ENCODE peak calls at places on chromosomes 1 and 21, in five cellular contexts. P, M, V, C and U are unnamed samples.

GRCh38 chr1:92923664-92924063 is 37.6 kb downstream of the DIPK1A start:
- DNase-seq in V (no peak), P (no peak), M (no peak), C (no peak), U (no peak)

GRCh38 chr1:34975312-34975711 is 9.8 kb downstream of the TMEM35B start:
- DNase-seq in V (no peak), M (no peak), P (no peak), C (no peak), U (no peak)

GRCh38 chr1:40393173-40393572 is 19.6 kb downstream of the SMAP2 start:
- DNase-seq in V (no peak), P (no peak), C (no peak), M (no peak), U (no peak)

GRCh38 chr1:113905435-113905861 is 322 bp downstream of the DCLRE1B start:
- DNase-seq in P (peak), C (peak), V (no peak), M (no peak), U (peak)

GRCh38 chr21:32193066-32193465 is 85.8 kb downstream of the MIS18A start:
- DNase-seq in C (no peak), M (no peak), V (no peak), P (no peak), U (no peak)

GRCh38 chr1:95084317-95085176 is 11.8 kb upstream of the ALG14 start:
- DNase-seq in P (peak), C (peak), V (no peak), M (peak), U (peak)

GRCh38 chr1:183892351-183892793 is 87.5 kb downstream of the RGL1 start:
- DNase-seq in C (peak), M (no peak), P (no peak), V (no peak), U (no peak)

GRCh38 chr1:118254001-118254400 is 69.0 kb upstream of the SPAG17 start:
- DNase-seq in M (no peak), C (no peak), P (no peak), V (no peak), U (no peak)

GRCh38 chr21:33101300-33102005 is 31.5 kb downstream of the OLIG1 start:
- DNase-seq in P (no peak), M (no peak), C (no peak), V (no peak), U (no peak)

GRCh38 chr1:198756470-198756869 is 117.6 kb downstream of the PTPRC start:
- DNase-seq in M (no peak), C (no peak), P (no peak), V (no peak), U (no peak)

GRCh38 chr1:226730826-226731225 is 8.3 kb downstream of the ITPKB start:
- DNase-seq in C (no peak), P (no peak), M (no peak), V (no peak), U (no peak)

GRCh38 chr1:225694151-225694603 is 41.3 kb upstream of the ENAH start:
- DNase-seq in V (no peak), C (peak), M (peak), P (no peak), U (no peak)

GRCh38 chr21:46227811-46228344 is 696 bp downstream of the LSS start:
- DNase-seq in C (no peak), M (no peak), P (no peak), V (no peak), U (no peak)

GRCh38 chr21:35100351-35100771 is 51.3 kb upstream of the RUNX1 start:
- DNase-seq in P (peak), M (no peak), V (no peak), C (no peak), U (no peak)
- TF ChIP-seq FOXM1 in P (no peak), M (no peak), V (no peak), C (no peak), U (no peak)

DNA sequence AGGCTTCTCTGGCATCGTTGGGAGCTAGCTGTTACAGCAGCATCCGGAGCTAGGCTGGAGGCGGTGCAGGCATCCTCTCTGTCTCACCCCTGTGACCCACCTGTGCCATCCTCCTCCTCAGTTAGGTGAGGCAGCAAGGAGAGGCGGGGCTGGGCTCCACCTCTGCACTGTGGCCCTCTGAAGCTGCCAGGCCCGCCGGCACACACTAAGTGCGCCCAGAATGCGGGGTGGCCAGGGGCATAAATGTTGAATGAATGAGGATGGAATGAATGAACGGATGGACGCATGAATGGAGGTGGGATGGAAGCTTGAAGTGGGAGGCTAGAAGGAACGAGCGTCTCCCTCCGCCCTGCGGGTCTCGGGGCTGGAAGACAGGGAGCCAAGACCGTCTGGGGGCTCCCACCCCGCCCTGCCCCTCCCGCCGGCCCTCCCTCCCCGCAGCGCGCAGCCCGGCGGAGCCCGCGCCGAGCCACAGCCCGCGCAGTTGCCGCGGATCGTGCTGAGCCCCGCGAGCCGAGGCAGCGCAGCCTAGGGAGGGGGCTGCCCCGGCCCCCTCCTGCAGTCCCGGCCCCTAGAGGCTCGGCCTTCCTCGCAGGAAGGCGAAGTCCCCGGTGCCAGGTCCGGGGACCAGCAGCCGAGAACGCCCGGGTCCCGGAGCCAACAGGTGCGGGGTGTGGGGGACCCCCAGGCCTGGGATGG is at the start of gene HCRTR1:
- DNase-seq in V (no peak), P (peak), C (no peak), M (peak), U (peak)
- TF ChIP-seq FOXM1 in V (no peak), P (no peak), C (no peak), M (no peak), U (no peak)

GRCh38 chr1:175530981-175531380 is 212.4 kb downstream of the TNR start:
- DNase-seq in C (no peak), V (no peak), M (no peak), P (no peak), U (no peak)

GRCh38 chr1:175527773-175528172 is 215.6 kb downstream of the TNR start:
- DNase-seq in P (no peak), C (no peak), M (no peak), V (no peak), U (no peak)

GRCh38 chr1:175525222-175525621 is 218.2 kb downstream of the TNR start:
- DNase-seq in P (no peak), M (no peak), C (no peak), V (no peak), U (no peak)

DNA sequence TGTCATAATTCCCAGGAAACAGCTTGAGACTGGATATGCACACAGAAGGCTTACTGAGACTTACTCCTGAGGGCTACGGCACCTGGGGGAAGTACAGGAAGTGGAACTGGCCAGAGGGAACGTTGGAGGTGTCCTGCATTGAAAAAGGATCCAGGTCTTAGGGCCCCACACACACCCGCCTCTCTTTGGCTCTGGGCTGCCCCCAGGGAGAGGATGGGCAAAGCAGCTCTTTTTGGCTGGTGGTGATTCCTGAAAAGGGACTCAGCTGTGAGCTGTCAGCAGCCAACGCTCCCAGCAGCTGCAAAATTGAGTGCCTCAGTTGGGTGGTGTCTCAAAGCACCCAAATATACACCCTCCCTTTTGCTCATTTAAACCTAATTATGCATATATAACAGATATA is 213.2 kb downstream of the TNR start:
- DNase-seq in P (no peak), M (no peak), V (no peak), C (no peak), U (no peak)
- TF ChIP-seq FOXM1 in P (no peak), M (no peak), V (no peak), C (no peak), U (no peak)

DNA sequence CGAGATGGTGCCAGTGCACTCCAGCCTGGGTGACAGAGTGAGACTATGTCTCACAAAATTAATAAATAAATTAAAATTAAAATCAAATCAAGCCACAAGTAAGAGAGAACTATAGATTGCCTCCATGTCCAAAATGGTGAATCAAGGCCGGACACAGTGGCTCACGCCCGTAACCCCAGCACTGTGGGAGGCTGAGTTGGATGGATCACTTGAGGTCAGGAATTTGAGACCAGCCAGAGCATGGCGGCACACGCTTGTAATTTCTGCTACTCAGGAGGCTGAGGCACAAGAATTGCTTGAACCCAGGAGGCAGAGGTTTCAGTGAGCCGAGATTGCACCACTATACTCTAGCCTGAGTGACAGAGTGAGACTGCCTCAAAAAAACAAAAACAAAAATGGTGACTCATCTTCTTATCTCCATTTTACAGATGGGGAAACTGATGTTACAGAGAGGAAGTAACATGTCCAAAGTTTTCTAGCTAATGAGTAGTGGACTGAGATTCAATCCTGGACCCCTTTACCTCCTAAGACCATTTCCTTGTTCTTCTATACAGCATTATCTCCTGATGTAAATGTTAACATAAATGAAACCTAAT is 99.0 kb upstream of the HNRNPU start:
- DNase-seq in M (no peak), V (no peak), P (peak), C (no peak), U (no peak)
- TF ChIP-seq FOXM1 in M (no peak), V (no peak), P (no peak), C (no peak), U (no peak)

GRCh38 chr1:10471411-10472219 is 714 bp downstream of the DFFA start:
- DNase-seq in M (peak), V (no peak), P (peak), C (no peak), U (peak)
- TF ChIP-seq FOXM1 in M (no peak), V (no peak), P (no peak), C (no peak), U (no peak)